ENCODE peak calls at places on chromosomes 16 and 17, in four cellular contexts. Y is gastrocnemius medialis, P is uterus, M is H1. S is an unnamed sample.

GRCh38 chr16:69709456-69710084 is 16.8 kb downstream of the NQO1 start:
- DNase-seq in Y (no peak), P (no peak), M (no peak), S (peak; percentile 13)

GRCh38 chr16:78184554-78185183 is 85.2 kb downstream of the WWOX start:
- DNase-seq in Y (no peak), P (no peak), M (no peak), S (no peak)

GRCh38 chr16:78609542-78610253 is 510.2 kb downstream of the WWOX start:
- DNase-seq in P (no peak), M (no peak), Y (no peak), S (no peak)

GRCh38 chr16:46496701-46497100 is 124.5 kb downstream of the SHCBP1 start:
- DNase-seq in M (no peak), P (no peak), Y (no peak), S (no peak)

GRCh38 chr17:42276359-42276608 is at the start of gene STAT5B:
- DNase-seq in Y (peak; percentile 67), P (peak; percentile 74), M (no peak), S (peak; percentile 37)

GRCh38 chr17:38322156-38322779 is 21.5 kb downstream of the GPR179 start:
- DNase-seq in M (no peak), Y (peak; percentile 48), P (peak; percentile 57), S (peak; percentile 61)

GRCh38 chr17:51914613-51915012 is 243.9 kb downstream of the CA10 start:
- DNase-seq in M (no peak), P (no peak), Y (no peak), S (no peak)

GRCh38 chr17:40819528-40820125 is 2.8 kb downstream of the KRT10 start:
- DNase-seq in M (no peak), Y (no peak), P (no peak), S (peak; percentile 41)

GRCh38 chr16:5905935-5906334 is 808.3 kb upstream of the EEF2KMT start:
- DNase-seq in Y (no peak), M (no peak), P (no peak), S (no peak)

GRCh38 chr17:54760836-54761235 is 139.8 kb upstream of the TOM1L1 start:
- DNase-seq in M (no peak), Y (no peak), P (no peak), S (no peak)

GRCh38 chr17:41754066-41754465 is 19.6 kb upstream of the HAP1 start:
- DNase-seq in P (no peak), Y (no peak), M (no peak), S (no peak)

GRCh38 chr16:49271363-49271762 is 10.3 kb downstream of the CBLN1 start:
- DNase-seq in Y (no peak), P (no peak), M (no peak), S (no peak)

GRCh38 chr17:82315703-82316358 is 1.6 kb downstream of the CD7 start:
- DNase-seq in P (no peak), M (no peak), Y (no peak), S (no peak)

GRCh38 chr16:21989141-21989540 is 11.8 kb downstream of the PDZD9 start:
- DNase-seq in M (no peak), Y (no peak), P (no peak), S (no peak)

GRCh38 chr17:48555183-48555615 is 10.3 kb upstream of the HOXB2 start:
- DNase-seq in Y (no peak), P (no peak), M (no peak), S (no peak)

GRCh38 chr17:28506763-28507487 is 777 bp downstream of the FOXN1 start:
- DNase-seq in M (no peak), P (no peak), Y (no peak), S (no peak)

GRCh38 chr17:28717578-28718316 is at the start of gene RAB34:
- DNase-seq in P (peak; percentile 87), M (peak; percentile 80), Y (peak; percentile 57), S (peak; percentile 83)

GRCh38 chr17:40322417-40323315 is 13.7 kb downstream of the RARA start:
- DNase-seq in P (peak; percentile 73), Y (peak; percentile 71), M (no peak), S (peak; percentile 76)

GRCh38 chr16:14455577-14455976 is 174.5 kb downstream of the PARN start:
- DNase-seq in M (no peak), Y (no peak), P (no peak), S (no peak)

GRCh38 chr17:56939869-56940484 is 20.9 kb downstream of the COIL start:
- DNase-seq in P (no peak), M (no peak), Y (no peak), S (no peak)

GRCh38 chr16:46607529-46607928 is 13.7 kb downstream of the SHCBP1 start:
- DNase-seq in M (no peak), Y (no peak), P (no peak), S (no peak)

GRCh38 chr16:72736074-72736473 is 311.9 kb downstream of the ZFHX3 start:
- DNase-seq in M (no peak), P (no peak), Y (no peak), S (no peak)

GRCh38 chr16:55146939-55147338 is 177.1 kb upstream of the IRX6 start:
- DNase-seq in M (no peak), Y (no peak), P (no peak), S (no peak)

GRCh38 chr16:31477220-31478216 is 5.4 kb upstream of the SLC5A2 start:
- DNase-seq in P (no peak), M (no peak), Y (no peak), S (peak; percentile 81)

GRCh38 chr16:53358884-53359283 is 75.4 kb upstream of the RBL2 start:
- DNase-seq in Y (no peak), P (no peak), M (no peak), S (no peak)

GRCh38 chr16:31105677-31106213 is 2.4 kb upstream of the BCKDK start:
- DNase-seq in P (peak; percentile 82), M (peak; percentile 41), Y (peak; percentile 96), S (peak; percentile 97)

GRCh38 chr16:2428051-2428786 is 1.0 kb upstream of the CCNF start:
- DNase-seq in P (peak; percentile 39), Y (no peak), M (no peak), S (no peak)
- TF ChIP-seq CTCF in P (peak; percentile 27), Y (no peak), M (peak; percentile 42), S (no peak)

GRCh38 chr17:77489898-77490265 is 349.1 kb downstream of the SEC14L1 start:
- DNase-seq in M (no peak), P (peak; percentile 82), Y (peak; percentile 96), S (peak; percentile 74)
- H3K36me3 ChIP-seq in M (peaks cover 17% of the 10 kb centered on the region), P (no peaks in the 10 kb centered on the region), Y (peaks cover 46% of the 10 kb centered on the region), S (no peaks in the 10 kb centered on the region)

GRCh38 chr17:71830916-71831315 is 289.9 kb upstream of the SOX9 start:
- DNase-seq in Y (no peak), M (peak; percentile 25), P (no peak), S (no peak)
- TF ChIP-seq POLR2A in Y (no peak), M (no peak), P (no peak), S (no peak)

DNA sequence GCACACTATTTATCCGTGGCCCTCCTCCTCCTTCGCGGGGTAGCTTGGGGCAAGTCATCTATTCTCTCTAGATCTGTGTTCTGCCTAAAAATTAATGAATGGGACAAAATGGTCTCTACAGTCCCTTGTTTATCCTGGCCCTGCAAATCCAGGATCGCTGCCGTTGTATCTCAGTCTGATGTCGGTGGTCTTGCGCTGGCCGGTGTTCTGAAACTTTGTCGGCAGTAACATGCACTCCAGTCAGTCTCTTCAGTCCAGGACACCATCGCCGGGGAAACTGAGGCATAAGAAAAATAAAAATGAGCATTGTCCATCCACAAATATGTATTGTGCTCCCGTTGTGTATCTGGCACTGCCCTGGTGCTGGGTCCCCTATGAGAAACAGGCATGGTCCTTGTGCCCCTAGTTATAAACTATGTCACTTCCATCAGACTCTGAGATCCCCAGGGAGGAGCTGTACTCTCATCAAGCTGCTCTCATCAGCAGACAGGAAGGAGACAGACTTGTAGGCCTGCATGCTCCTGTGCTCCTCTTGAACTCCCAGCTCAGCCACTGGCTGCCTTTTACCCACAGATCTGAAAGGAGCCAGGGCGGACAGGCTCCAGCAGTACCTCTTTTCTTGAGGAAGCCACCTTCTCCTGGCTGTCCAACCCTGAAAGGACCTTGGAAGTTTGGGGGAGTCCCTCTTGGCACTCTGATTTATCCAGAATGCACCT is 13.7 kb upstream of the CA4 start:
- DNase-seq in M (no peak), Y (no peak), P (no peak), S (no peak)
- TF ChIP-seq CTCF in M (no peak), Y (no peak), P (no peak), S (no peak)

GRCh38 chr17:4893272-4893671 is 6.1 kb upstream of the C17orf107 start:
- DNase-seq in Y (no peak), M (no peak), P (no peak), S (no peak)
- H3K36me3 ChIP-seq in Y (peaks cover 78% of the 10 kb centered on the region), M (peaks cover 11% of the 10 kb centered on the region), P (no peaks in the 10 kb centered on the region), S (no peaks in the 10 kb centered on the region)